ENCODE peak calls at places on chromosomes 12 and 14, in eight cellular contexts. P is stomach, K is HCT116, L is hepatocyte, B is right atrium auricular region, Z is cardiac muscle cell, H is vagina, N is sigmoid colon. R is an unnamed sample.

GRCh38 chr14:91464615-91465205 is 45.4 kb downstream of the PPP4R3A start:
- DNase-seq in P (no peak), K (no peak), L (no peak), B (no peak), Z (no peak), H (no peak), N (no peak), R (no peak)

GRCh38 chr14:95564060-95564459 is 29.2 kb downstream of the GLRX5 start:
- DNase-seq in P (no peak), K (no peak), L (no peak), B (no peak), Z (no peak), H (no peak), N (no peak), R (no peak)

GRCh38 chr14:29930283-29930682 is 2.6 kb upstream of the PRKD1 start:
- DNase-seq in P (no peak), K (no peak), L (no peak), B (no peak), Z (no peak), H (no peak), N (no peak), R (no peak)

GRCh38 chr14:36068777-36069534 is 107.6 kb downstream of the PTCSC3 start:
- DNase-seq in P (no peak), K (no peak), L (no peak), B (no peak), Z (no peak), H (no peak), N (no peak), R (no peak)

GRCh38 chr12:52126605-52127578 is 47.4 kb downstream of the SMIM41 start:
- DNase-seq in P (peak; percentile 55), K (no peak), L (no peak), B (peak; percentile 73), Z (no peak), H (peak; percentile 84), N (no peak), R (peak; percentile 79)

GRCh38 chr12:92821142-92821541 is 108.0 kb downstream of the EEA1 start:
- DNase-seq in P (no peak), K (no peak), L (no peak), B (no peak), Z (no peak), H (no peak), N (no peak), R (no peak)

GRCh38 chr12:131449027-131449426 is 261.9 kb upstream of the SFSWAP start:
- DNase-seq in P (no peak), K (no peak), L (no peak), B (no peak), Z (no peak), H (no peak), N (no peak), R (no peak)

GRCh38 chr12:67919406-67919805 is 69.8 kb upstream of the IFNG-AS1 start:
- DNase-seq in P (no peak), K (no peak), L (no peak), B (no peak), Z (no peak), H (no peak), N (no peak), R (no peak)

GRCh38 chr14:49506650-49507049 is 79.5 kb downstream of the RPS29 start:
- DNase-seq in P (no peak), K (no peak), L (no peak), B (no peak), Z (no peak), H (no peak), N (no peak), R (no peak)

GRCh38 chr14:82710257-82710841 is 1176.7 kb upstream of the SEL1L start:
- DNase-seq in P (peak; percentile 63), K (peak; percentile 3), L (peak; percentile 81), B (no peak), Z (peak; percentile 68), H (no peak), N (no peak), R (peak; percentile 55)

GRCh38 chr14:52272375-52272774 is 4.9 kb downstream of the PTGDR start:
- DNase-seq in P (no peak), K (peak; percentile 29), L (no peak), B (no peak), Z (peak; percentile 23), H (no peak), N (no peak), R (peak; percentile 10)

GRCh38 chr14:39174560-39175444 is at the start of gene PNN:
- DNase-seq in P (peak; percentile 96), K (peak; percentile 99), L (peak; percentile 98), B (peak; percentile 99), Z (peak; percentile 98), H (peak; percentile 100), N (peak; percentile 99), R (peak; percentile 100)

GRCh38 chr12:111426341-111427185 is 20.8 kb downstream of the SH2B3 start:
- DNase-seq in P (no peak), K (no peak), L (no peak), B (no peak), Z (no peak), H (no peak), N (no peak), R (no peak)

GRCh38 chr12:106115450-106115849 is 23.3 kb downstream of the NUAK1 start:
- DNase-seq in P (no peak), K (no peak), L (no peak), B (no peak), Z (no peak), H (no peak), N (no peak), R (no peak)

GRCh38 chr12:105229446-105229845 is 6.5 kb downstream of the APPL2 start:
- DNase-seq in P (no peak), K (no peak), L (peak; percentile 57), B (no peak), Z (no peak), H (no peak), N (no peak), R (no peak)

GRCh38 chr14:95500201-95500681 is 16.2 kb downstream of the SYNE3 start:
- DNase-seq in P (no peak), K (no peak), L (no peak), B (no peak), Z (no peak), H (no peak), N (no peak), R (no peak)

GRCh38 chr12:14696265-14696741 is at the start of gene GUCY2C:
- DNase-seq in P (no peak), K (no peak), L (peak; percentile 67), B (no peak), Z (no peak), H (no peak), N (no peak), R (no peak)

GRCh38 chr14:102541771-102542170 is 32.2 kb upstream of the ANKRD9 start:
- DNase-seq in P (no peak), K (no peak), L (peak; percentile 6), B (no peak), Z (no peak), H (no peak), N (no peak), R (no peak)

GRCh38 chr14:102544745-102545460 is 35.3 kb upstream of the ANKRD9 start:
- DNase-seq in P (peak; percentile 49), K (no peak), L (peak; percentile 82), B (no peak), Z (no peak), H (no peak), N (no peak), R (no peak)

GRCh38 chr14:102544034-102544744 is 34.6 kb upstream of the ANKRD9 start:
- DNase-seq in P (no peak), K (no peak), L (peak; percentile 18), B (no peak), Z (no peak), H (no peak), N (no peak), R (no peak)

GRCh38 chr14:102545461-102546265 is 36.1 kb upstream of the ANKRD9 start:
- DNase-seq in P (no peak), K (no peak), L (peak; percentile 72), B (no peak), Z (no peak), H (no peak), N (no peak), R (no peak)

DNA sequence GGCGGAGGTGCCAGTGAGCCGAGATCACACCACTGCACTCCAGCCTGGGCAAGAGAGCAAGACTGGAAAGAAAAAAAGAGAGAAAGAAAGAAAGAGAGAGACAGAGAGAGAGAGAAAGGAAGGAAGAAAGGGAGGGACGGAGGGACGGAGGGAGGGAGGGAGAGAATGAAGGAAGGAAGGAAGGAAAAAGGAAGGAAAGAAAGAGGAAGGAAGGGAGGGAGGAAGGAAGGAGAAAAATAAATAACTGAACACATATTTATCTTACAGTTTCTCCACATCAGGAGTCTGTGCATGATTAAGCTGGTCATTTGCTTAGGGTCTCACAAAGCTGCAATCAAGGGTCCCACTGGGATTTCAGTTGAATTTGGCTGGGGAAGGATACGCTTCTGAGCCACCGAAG is 37.5 kb upstream of the ANKRD9 start:
- DNase-seq in P (no peak), K (no peak), L (no peak), B (no peak), Z (no peak), H (no peak), N (no peak), R (no peak)
- H3K4me3 ChIP-seq in P (no peak overlapping the region), K (no peak overlapping the region), L (no peak overlapping the region), B (no peak overlapping the region), Z (no peak overlapping the region), H (no peak overlapping the region), N (no peak overlapping the region), R (no peak overlapping the region)

DNA sequence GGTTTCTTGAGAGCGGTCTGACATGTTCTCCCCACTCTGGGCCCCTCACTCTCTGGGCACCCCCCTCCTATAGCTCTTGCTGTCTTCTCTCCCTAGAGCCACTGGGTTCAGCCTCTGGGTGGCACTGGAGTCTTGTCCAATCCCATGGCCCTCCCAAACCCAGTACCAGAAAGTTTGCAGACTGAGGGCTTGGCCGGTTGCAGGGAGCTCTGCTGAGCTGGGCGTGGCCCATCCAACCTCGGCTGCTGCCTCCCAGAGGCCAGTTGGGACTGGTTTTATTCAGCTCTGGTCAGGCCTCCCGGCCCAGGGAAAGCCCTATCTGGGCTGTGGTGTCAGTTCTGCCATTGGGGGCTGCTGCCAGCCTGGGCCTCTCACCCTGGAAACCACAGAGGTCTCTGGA is 37.9 kb downstream of the ISCA2 start:
- DNase-seq in P (peak; percentile 28), K (peak; percentile 63), L (peak; percentile 40), B (no peak), Z (peak; percentile 36), H (no peak), N (no peak), R (no peak)
- TF ChIP-seq CTCF in P (no peak), K (peak; percentile 41), L (peak; percentile 20), B (no peak), Z (peak; percentile 38), H (no peak), N (no peak), R (peak; percentile 36)

GRCh38 chr12:53750812-53751335 is 905 bp downstream of the CISTR start:
- DNase-seq in P (no peak), K (no peak), L (peak; percentile 39), B (no peak), Z (peak; percentile 29), H (no peak), N (no peak), R (no peak)
- H3K4me3 ChIP-seq in P (peak overlapping the region; percentile 61), K (no peak overlapping the region), L (peak overlapping the region; percentile 49), B (peak overlapping the region; percentile 46), Z (peak overlapping the region; percentile 41), H (peak overlapping the region; percentile 63), N (peak overlapping the region; percentile 59), R (no peak overlapping the region)

DNA sequence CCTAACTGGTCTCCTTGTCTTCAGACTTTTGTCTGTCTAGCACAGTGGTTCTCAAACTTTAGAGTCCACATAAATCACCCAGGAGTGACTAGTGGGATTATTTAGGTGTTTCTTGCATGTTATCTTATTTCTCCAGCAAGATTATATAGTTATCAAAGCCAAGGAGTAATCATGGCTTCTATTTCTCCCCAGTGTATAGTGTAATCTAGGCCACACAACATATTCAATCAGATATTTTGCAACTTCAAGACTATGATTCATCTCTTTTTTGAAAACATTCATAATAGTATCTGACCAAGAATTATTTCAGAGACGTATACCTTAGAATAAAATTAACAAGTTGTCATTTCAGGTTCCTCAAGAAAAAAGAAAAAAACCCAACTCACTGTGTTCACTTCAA is 131.8 kb downstream of the CEP83 start:
- DNase-seq in P (no peak), K (no peak), L (no peak), B (no peak), Z (no peak), H (no peak), N (no peak), R (no peak)
- TF ChIP-seq CTCF in P (no peak), K (no peak), L (no peak), B (no peak), Z (no peak), H (no peak), N (no peak), R (no peak)